ENCODE peak calls at places on chromosomes 12 and 14, in six cellular contexts. One of them, this sample, is unnamed.

GRCh38 chr12:78880078-78880477 is 15.5 kb downstream of the SYT1 start:
- DNase-seq in KG1: no peak
- DNase-seq in NCI-H524: no peak
- DNase-seq in hypothalamus: no peak
- DNase-seq in T-helper 22 cell: no peak
- DNase-seq in NCI-H345: no peak
- DNase-seq in this sample: no peak

GRCh38 chr12:31267966-31268365 is 58.0 kb downstream of the SINHCAF start:
- DNase-seq in KG1: no peak
- DNase-seq in NCI-H345: no peak
- DNase-seq in T-helper 22 cell: no peak
- DNase-seq in hypothalamus: no peak
- DNase-seq in NCI-H524: no peak
- DNase-seq in this sample: no peak

GRCh38 chr14:35810963-35811362 is 1.9 kb upstream of the RALGAPA1 start:
- DNase-seq in T-helper 22 cell: no peak
- DNase-seq in NCI-H345: no peak
- DNase-seq in KG1: no peak
- DNase-seq in NCI-H524: no peak
- DNase-seq in hypothalamus: no peak
- DNase-seq in this sample: no peak

GRCh38 chr12:89919241-89919906 is 210.7 kb upstream of the ATP2B1 start:
- DNase-seq in NCI-H524: no peak
- DNase-seq in T-helper 22 cell: no peak
- DNase-seq in KG1: no peak
- DNase-seq in NCI-H345: no peak
- DNase-seq in hypothalamus: no peak
- DNase-seq in this sample: no peak

GRCh38 chr12:20646239-20646827 is 48.8 kb upstream of the SLCO1C1 start:
- DNase-seq in hypothalamus: no peak
- DNase-seq in KG1: peak
- DNase-seq in T-helper 22 cell: no peak
- DNase-seq in NCI-H345: peak
- DNase-seq in NCI-H524: no peak
- DNase-seq in this sample: peak

GRCh38 chr14:94548999-94549985 is 11.9 kb upstream of the SERPINA4 start:
- DNase-seq in NCI-H524: peak
- DNase-seq in NCI-H345: peak
- DNase-seq in KG1: peak
- DNase-seq in T-helper 22 cell: no peak
- DNase-seq in hypothalamus: peak
- DNase-seq in this sample: peak

GRCh38 chr12:118035194-118036041 is 18.9 kb downstream of the RFC5 start:
- DNase-seq in NCI-H524: no peak
- DNase-seq in T-helper 22 cell: no peak
- DNase-seq in KG1: no peak
- DNase-seq in hypothalamus: peak
- DNase-seq in NCI-H345: peak
- DNase-seq in this sample: peak

GRCh38 chr14:76582447-76582846 is 178.8 kb upstream of the VASH1 start:
- DNase-seq in hypothalamus: no peak
- DNase-seq in KG1: no peak
- DNase-seq in NCI-H524: no peak
- DNase-seq in T-helper 22 cell: no peak
- DNase-seq in NCI-H345: no peak
- DNase-seq in this sample: no peak

GRCh38 chr12:67651380-67651695 is 2.8 kb downstream of the DYRK2 start:
- DNase-seq in hypothalamus: no peak
- DNase-seq in NCI-H345: peak
- DNase-seq in T-helper 22 cell: no peak
- DNase-seq in KG1: no peak
- DNase-seq in NCI-H524: no peak
- DNase-seq in this sample: no peak

GRCh38 chr14:104883681-104884361 is 18.8 kb downstream of the CEP170B start:
- DNase-seq in T-helper 22 cell: no peak
- DNase-seq in hypothalamus: no peak
- DNase-seq in NCI-H524: no peak
- DNase-seq in KG1: no peak
- DNase-seq in NCI-H345: no peak
- DNase-seq in this sample: no peak

GRCh38 chr12:6539276-6540134 is 5.2 kb downstream of the GAPDH start:
- DNase-seq in NCI-H345: no peak
- DNase-seq in NCI-H524: no peak
- DNase-seq in T-helper 22 cell: no peak
- DNase-seq in KG1: no peak
- DNase-seq in hypothalamus: no peak
- DNase-seq in this sample: no peak

GRCh38 chr14:93008381-93008780 is 85.4 kb downstream of the CHGA start:
- DNase-seq in NCI-H345: no peak
- DNase-seq in KG1: no peak
- DNase-seq in NCI-H524: no peak
- DNase-seq in T-helper 22 cell: no peak
- DNase-seq in hypothalamus: peak
- DNase-seq in this sample: no peak

GRCh38 chr12:1306096-1306495 is 288.3 kb downstream of the FBXL14 start:
- DNase-seq in T-helper 22 cell: no peak
- DNase-seq in NCI-H524: no peak
- DNase-seq in KG1: no peak
- DNase-seq in NCI-H345: peak
- DNase-seq in hypothalamus: no peak
- DNase-seq in this sample: no peak

GRCh38 chr12:62627181-62627580 is 160.6 kb downstream of the MON2 start:
- DNase-seq in NCI-H345: no peak
- DNase-seq in T-helper 22 cell: no peak
- DNase-seq in NCI-H524: no peak
- DNase-seq in KG1: no peak
- DNase-seq in hypothalamus: no peak
- DNase-seq in this sample: no peak

GRCh38 chr14:53126705-53127104 is 26.4 kb downstream of the DDHD1 start:
- DNase-seq in T-helper 22 cell: no peak
- DNase-seq in NCI-H345: no peak
- DNase-seq in KG1: no peak
- DNase-seq in NCI-H524: no peak
- DNase-seq in hypothalamus: no peak
- DNase-seq in this sample: no peak

GRCh38 chr12:12010277-12011031 is 60.3 kb upstream of the BCL2L14 start:
- DNase-seq in hypothalamus: peak
- DNase-seq in KG1: peak
- DNase-seq in NCI-H345: no peak
- DNase-seq in NCI-H524: no peak
- DNase-seq in T-helper 22 cell: peak
- DNase-seq in this sample: no peak

GRCh38 chr14:50339178-50339804 is 27.2 kb downstream of the DMAC2L start:
- DNase-seq in KG1: no peak
- DNase-seq in hypothalamus: no peak
- DNase-seq in T-helper 22 cell: no peak
- DNase-seq in NCI-H524: no peak
- DNase-seq in NCI-H345: no peak
- DNase-seq in this sample: no peak

GRCh38 chr12:56358836-56359532 is 923 bp downstream of the STAT2 start:
- DNase-seq in NCI-H345: no peak
- DNase-seq in KG1: no peak
- DNase-seq in T-helper 22 cell: no peak
- DNase-seq in hypothalamus: peak
- DNase-seq in NCI-H524: no peak
- DNase-seq in this sample: no peak

GRCh38 chr14:50792058-50792477 is 38.9 kb downstream of the NIN start:
- DNase-seq in NCI-H524: no peak
- DNase-seq in NCI-H345: no peak
- DNase-seq in T-helper 22 cell: no peak
- DNase-seq in KG1: no peak
- DNase-seq in hypothalamus: no peak
- DNase-seq in this sample: no peak

GRCh38 chr12:49369723-49370145 is 2.5 kb downstream of the SPATS2 start:
- DNase-seq in NCI-H524: no peak
- DNase-seq in hypothalamus: no peak
- DNase-seq in KG1: no peak
- DNase-seq in NCI-H345: no peak
- DNase-seq in T-helper 22 cell: no peak
- DNase-seq in this sample: peak

GRCh38 chr12:68529466-68529865 is 81.2 kb upstream of the RAP1B start:
- DNase-seq in T-helper 22 cell: no peak
- DNase-seq in NCI-H345: no peak
- DNase-seq in NCI-H524: no peak
- DNase-seq in KG1: no peak
- DNase-seq in hypothalamus: no peak
- DNase-seq in this sample: no peak

GRCh38 chr12:101647711-101648110 is 49.7 kb upstream of the CHPT1 start:
- DNase-seq in T-helper 22 cell: no peak
- DNase-seq in NCI-H524: no peak
- DNase-seq in NCI-H345: no peak
- DNase-seq in hypothalamus: no peak
- DNase-seq in KG1: no peak
- DNase-seq in this sample: no peak

GRCh38 chr14:56805992-56806737 is 4.1 kb downstream of the OTX2 start:
- DNase-seq in NCI-H524: no peak
- DNase-seq in KG1: no peak
- DNase-seq in T-helper 22 cell: no peak
- DNase-seq in hypothalamus: no peak
- DNase-seq in NCI-H345: no peak
- DNase-seq in this sample: no peak

GRCh38 chr14:63952933-63953437 is 100.2 kb downstream of the SYNE2 start:
- DNase-seq in hypothalamus: no peak
- DNase-seq in KG1: no peak
- DNase-seq in NCI-H345: no peak
- DNase-seq in T-helper 22 cell: no peak
- DNase-seq in NCI-H524: no peak
- DNase-seq in this sample: no peak

GRCh38 chr14:54640480-54640879 is 73.6 kb downstream of the SAMD4A start:
- DNase-seq in hypothalamus: no peak
- DNase-seq in T-helper 22 cell: no peak
- DNase-seq in NCI-H345: no peak
- DNase-seq in KG1: no peak
- DNase-seq in NCI-H524: no peak
- DNase-seq in this sample: no peak

GRCh38 chr14:92093320-92093719 is 13.1 kb downstream of the ATXN3 start:
- DNase-seq in NCI-H345: no peak
- DNase-seq in KG1: no peak
- DNase-seq in NCI-H524: no peak
- DNase-seq in hypothalamus: no peak
- DNase-seq in T-helper 22 cell: no peak
- DNase-seq in this sample: peak

GRCh38 chr12:12819752-12820311 is 6.7 kb downstream of the DDX47 start:
- DNase-seq in T-helper 22 cell: no peak
- DNase-seq in hypothalamus: no peak
- DNase-seq in NCI-H524: no peak
- DNase-seq in KG1: no peak
- DNase-seq in NCI-H345: no peak
- DNase-seq in this sample: no peak

GRCh38 chr12:19867151-19867550 is 427.9 kb downstream of the AEBP2 start:
- DNase-seq in NCI-H524: no peak
- DNase-seq in KG1: no peak
- DNase-seq in NCI-H345: no peak
- DNase-seq in hypothalamus: no peak
- DNase-seq in T-helper 22 cell: no peak
- DNase-seq in this sample: no peak

GRCh38 chr12:21527451-21528180 is 1.5 kb downstream of the SPX start:
- DNase-seq in KG1: no peak
- DNase-seq in hypothalamus: peak
- DNase-seq in NCI-H345: peak
- DNase-seq in NCI-H524: peak
- DNase-seq in T-helper 22 cell: peak
- DNase-seq in this sample: peak

GRCh38 chr12:10310926-10311705 is 3.4 kb downstream of the KLRD1 start:
- DNase-seq in NCI-H524: no peak
- DNase-seq in KG1: no peak
- DNase-seq in hypothalamus: no peak
- DNase-seq in T-helper 22 cell: no peak
- DNase-seq in NCI-H345: no peak
- DNase-seq in this sample: no peak

GRCh38 chr12:71431991-71432390 is 7.6 kb upstream of the LGR5 start:
- DNase-seq in T-helper 22 cell: no peak
- DNase-seq in NCI-H524: no peak
- DNase-seq in KG1: no peak
- DNase-seq in NCI-H345: no peak
- DNase-seq in hypothalamus: no peak
- DNase-seq in this sample: no peak

GRCh38 chr12:3753549-3754284 is 808 bp upstream of the CRACR2A start:
- DNase-seq in KG1: peak
- DNase-seq in NCI-H345: no peak
- DNase-seq in T-helper 22 cell: no peak
- DNase-seq in hypothalamus: no peak
- DNase-seq in NCI-H524: no peak
- DNase-seq in this sample: no peak

GRCh38 chr12:94962680-94963079 is 40.8 kb downstream of the NDUFA12 start:
- DNase-seq in hypothalamus: no peak
- DNase-seq in KG1: no peak
- DNase-seq in T-helper 22 cell: no peak
- DNase-seq in NCI-H345: no peak
- DNase-seq in NCI-H524: no peak
- DNase-seq in this sample: no peak

GRCh38 chr12:5716221-5716620 is 228.8 kb downstream of the ANO2 start:
- DNase-seq in NCI-H524: no peak
- DNase-seq in T-helper 22 cell: no peak
- DNase-seq in KG1: no peak
- DNase-seq in NCI-H345: no peak
- DNase-seq in hypothalamus: no peak
- DNase-seq in this sample: no peak

GRCh38 chr12:94280063-94280462 is 131.7 kb downstream of the PLXNC1 start:
- DNase-seq in T-helper 22 cell: no peak
- DNase-seq in NCI-H524: no peak
- DNase-seq in hypothalamus: no peak
- DNase-seq in NCI-H345: no peak
- DNase-seq in KG1: no peak
- DNase-seq in this sample: no peak

GRCh38 chr12:123389560-123390351 is 5.8 kb downstream of the KMT5A start:
- DNase-seq in hypothalamus: peak
- DNase-seq in NCI-H524: no peak
- DNase-seq in NCI-H345: no peak
- DNase-seq in KG1: no peak
- DNase-seq in T-helper 22 cell: peak
- DNase-seq in this sample: no peak

GRCh38 chr12:22578328-22578727 is 34.0 kb upstream of the C2CD5 start:
- DNase-seq in NCI-H345: no peak
- DNase-seq in hypothalamus: no peak
- DNase-seq in T-helper 22 cell: no peak
- DNase-seq in NCI-H524: no peak
- DNase-seq in KG1: no peak
- DNase-seq in this sample: no peak

GRCh38 chr12:47808049-47808448 is 11.7 kb downstream of the HDAC7 start:
- DNase-seq in NCI-H345: no peak
- DNase-seq in NCI-H524: no peak
- DNase-seq in KG1: peak
- DNase-seq in hypothalamus: no peak
- DNase-seq in T-helper 22 cell: peak
- DNase-seq in this sample: peak

GRCh38 chr14:41549821-41550597 is 56.7 kb upstream of the LRFN5 start:
- DNase-seq in hypothalamus: no peak
- DNase-seq in T-helper 22 cell: no peak
- DNase-seq in KG1: no peak
- DNase-seq in NCI-H345: no peak
- DNase-seq in NCI-H524: no peak
- DNase-seq in this sample: no peak